ENCODE peak calls at places on chromosomes 7 and 10, in nine cellular contexts. P is pancreas; T is NCI-H1092; Y is stimulated activated naive CD8-positive, alpha-beta T cell treated with anti-CD3 and anti-CD28 coated beads, Interleukin-15, amount 100 ng/mL, for 72 hours; Z is CD8-positive, alpha-beta memory T cell; M is NCI-H345; S is iris pigment epithelial cell; D is adipocyte; W is putamen. F is an unnamed sample.

GRCh38 chr10:14583252-14583651 is 191.4 kb downstream of the FAM107B start:
- DNase-seq in P (no peak), T (no peak), Y (peak; percentile 68), Z (peak; percentile 64), M (no peak), S (no peak), D (no peak), W (no peak), F (no peak)

GRCh38 chr7:106273009-106273695 is 11.6 kb downstream of the NAMPT start:
- DNase-seq in P (no peak), T (no peak), Y (no peak), Z (no peak), M (no peak), S (no peak), D (no peak), W (no peak), F (no peak)

GRCh38 chr10:86348321-86349210 is 18.0 kb downstream of the GRID1 start:
- DNase-seq in P (no peak), T (no peak), Y (no peak), Z (no peak), M (no peak), S (no peak), D (peak; percentile 50), W (no peak), F (peak; percentile 20)

GRCh38 chr10:132543916-132544743 is 6.5 kb downstream of the INPP5A start:
- DNase-seq in P (peak; percentile 33), T (no peak), Y (no peak), Z (no peak), M (no peak), S (no peak), D (no peak), W (no peak), F (no peak)

GRCh38 chr7:70210200-70210960 is 612.1 kb downstream of the AUTS2 start:
- DNase-seq in P (no peak), T (no peak), Y (no peak), Z (no peak), M (no peak), S (no peak), D (no peak), W (no peak), F (no peak)

GRCh38 chr10:27072436-27073114 is 27.7 kb downstream of the ANKRD26 start:
- DNase-seq in P (no peak), T (no peak), Y (no peak), Z (no peak), M (no peak), S (no peak), D (no peak), W (no peak), F (no peak)

GRCh38 chr7:91784469-91784868 is 96.0 kb downstream of the MTERF1 start:
- DNase-seq in P (no peak), T (peak; percentile 60), Y (no peak), Z (no peak), M (peak; percentile 48), S (peak; percentile 69), D (peak; percentile 81), W (peak; percentile 25), F (peak; percentile 83)

GRCh38 chr7:77714195-77714594 is 17.9 kb downstream of the RSBN1L start:
- DNase-seq in P (no peak), T (no peak), Y (no peak), Z (no peak), M (no peak), S (no peak), D (peak; percentile 58), W (no peak), F (no peak)

GRCh38 chr7:73549176-73549575 is 8.3 kb downstream of the BCL7B start:
- DNase-seq in P (no peak), T (no peak), Y (no peak), Z (no peak), M (no peak), S (no peak), D (no peak), W (no peak), F (no peak)

GRCh38 chr10:131099028-131099427 is 212.5 kb downstream of the TCERG1L start:
- DNase-seq in P (no peak), T (peak; percentile 18), Y (no peak), Z (no peak), M (peak; percentile 84), S (no peak), D (no peak), W (no peak), F (peak; percentile 42)

GRCh38 chr10:79933961-79934360 is 14.9 kb downstream of the SFTPD start:
- DNase-seq in P (no peak), T (no peak), Y (no peak), Z (no peak), M (peak; percentile 7), S (peak; percentile 24), D (no peak), W (no peak), F (peak; percentile 84)

GRCh38 chr7:22723171-22723601 is 3.8 kb upstream of the IL6 start:
- DNase-seq in P (peak; percentile 31), T (no peak), Y (no peak), Z (no peak), M (no peak), S (no peak), D (peak; percentile 40), W (peak; percentile 39), F (peak; percentile 24)

GRCh38 chr7:102205915-102206314 is 80.8 kb upstream of the SH2B2 start:
- DNase-seq in P (no peak), T (no peak), Y (no peak), Z (no peak), M (no peak), S (no peak), D (no peak), W (no peak), F (no peak)

GRCh38 chr10:3635697-3636096 is 149.3 kb downstream of the KLF6 start:
- DNase-seq in P (peak; percentile 39), T (no peak), Y (no peak), Z (no peak), M (peak; percentile 62), S (no peak), D (no peak), W (no peak), F (peak; percentile 23)

GRCh38 chr10:51860257-51860656 is 160.9 kb upstream of the CSTF2T start:
- DNase-seq in P (no peak), T (no peak), Y (no peak), Z (no peak), M (no peak), S (peak; percentile 2), D (no peak), W (peak; percentile 46), F (peak; percentile 52)

GRCh38 chr10:83869898-83870297 is 269.4 kb upstream of the GHITM start:
- DNase-seq in P (no peak), T (no peak), Y (no peak), Z (no peak), M (no peak), S (no peak), D (no peak), W (no peak), F (no peak)

GRCh38 chr10:78419481-78420265 is 386.0 kb downstream of the RPS24 start:
- DNase-seq in P (no peak), T (no peak), Y (no peak), Z (no peak), M (no peak), S (no peak), D (no peak), W (no peak), F (peak; percentile 36)

GRCh38 chr10:83983578-83984255 is 155.6 kb upstream of the GHITM start:
- DNase-seq in P (no peak), T (no peak), Y (no peak), Z (no peak), M (peak; percentile 64), S (peak; percentile 13), D (no peak), W (no peak), F (no peak)

GRCh38 chr10:121654021-121654545 is 55.8 kb upstream of the FGFR2 start:
- DNase-seq in P (no peak), T (no peak), Y (no peak), Z (no peak), M (peak; percentile 89), S (no peak), D (no peak), W (no peak), F (no peak)

GRCh38 chr10:117240105-117240729 is 697 bp upstream of the SLC18A2 start:
- DNase-seq in P (no peak), T (no peak), Y (no peak), Z (no peak), M (peak; percentile 40), S (no peak), D (no peak), W (no peak), F (no peak)

GRCh38 chr10:132587175-132587574 is 49.6 kb downstream of the INPP5A start:
- DNase-seq in P (no peak), T (no peak), Y (no peak), Z (no peak), M (no peak), S (no peak), D (no peak), W (no peak), F (no peak)

GRCh38 chr7:118305686-118306085 is 81.2 kb downstream of the ANKRD7 start:
- DNase-seq in P (no peak), T (no peak), Y (no peak), Z (no peak), M (no peak), S (peak; percentile 23), D (peak; percentile 1), W (no peak), F (no peak)

GRCh38 chr7:14552060-14552459 is 350.5 kb downstream of the DGKB start:
- DNase-seq in P (no peak), T (no peak), Y (no peak), Z (no peak), M (no peak), S (no peak), D (no peak), W (no peak), F (no peak)

GRCh38 chr7:47356261-47356660 is 225.7 kb downstream of the TNS3 start:
- DNase-seq in P (no peak), T (no peak), Y (no peak), Z (no peak), M (no peak), S (no peak), D (no peak), W (no peak), F (no peak)

GRCh38 chr7:18086165-18087030 is 58.8 kb upstream of the PRPS1L1 start:
- DNase-seq in P (peak; percentile 29), T (peak; percentile 63), Y (peak; percentile 3), Z (no peak), M (peak; percentile 75), S (peak; percentile 7), D (peak; percentile 71), W (peak; percentile 19), F (peak; percentile 36)

GRCh38 chr10:27742926-27743735 is 2.5 kb downstream of the MKX start:
- DNase-seq in P (peak; percentile 44), T (no peak), Y (peak; percentile 67), Z (no peak), M (peak; percentile 25), S (peak; percentile 32), D (peak; percentile 59), W (no peak), F (peak; percentile 23)

GRCh38 chr7:131859162-131859821 is 302.9 kb upstream of the PODXL start:
- DNase-seq in P (peak; percentile 66), T (peak; percentile 55), Y (peak; percentile 31), Z (peak; percentile 6), M (peak; percentile 66), S (peak; percentile 59), D (peak; percentile 66), W (peak; percentile 21), F (peak; percentile 77)

GRCh38 chr7:151088019-151088855 is 2.0 kb downstream of the AGAP3 start:
- DNase-seq in P (peak; percentile 40), T (no peak), Y (no peak), Z (no peak), M (no peak), S (peak; percentile 32), D (peak; percentile 53), W (no peak), F (peak; percentile 20)

GRCh38 chr7:150898475-150899011 is 46.2 kb downstream of the AOC1 start:
- DNase-seq in P (peak; percentile 77), T (peak; percentile 66), Y (peak; percentile 76), Z (peak; percentile 68), M (peak; percentile 67), S (peak; percentile 50), D (peak; percentile 86), W (peak; percentile 45), F (peak; percentile 72)

GRCh38 chr7:99366646-99367045 is 7.9 kb upstream of the ARPC1B start:
- DNase-seq in P (no peak), T (no peak), Y (no peak), Z (no peak), M (no peak), S (no peak), D (no peak), W (no peak), F (no peak)

GRCh38 chr7:112204776-112205347 is 1.3 kb downstream of the DOCK4 start:
- DNase-seq in P (no peak), T (no peak), Y (peak; percentile 17), Z (no peak), M (peak; percentile 41), S (peak; percentile 30), D (peak; percentile 47), W (no peak), F (peak; percentile 34)